ENCODE peak calls at places on chromosomes 2 and 18, in nine cellular contexts. T is BE2C, R is IMR-90, X is GM13976, N is stomach, E is testis, K is AG04450, J is hepatocyte, V is tibial artery. F is an unnamed sample.

GRCh38 chr18:6775702-6776101 is 46.2 kb downstream of the ARHGAP28 start:
- DNase-seq in K (no peak), T (no peak), R (no peak), V (no peak), N (no peak), X (no peak), E (no peak), J (no peak), F (no peak)

GRCh38 chr2:56018202-56018601 is 94.6 kb upstream of the EFEMP1 start:
- DNase-seq in X (no peak), E (no peak), V (no peak), J (no peak), T (peak), R (no peak), N (no peak), K (no peak), F (no peak)

GRCh38 chr18:31301201-31301655 is 16.7 kb upstream of the DSG1 start:
- DNase-seq in J (peak), N (no peak), R (peak), E (no peak), T (no peak), V (no peak), K (no peak), X (no peak), F (no peak)

GRCh38 chr2:38263293-38263692 is 113.8 kb downstream of the ATL2 start:
- DNase-seq in N (no peak), R (no peak), E (no peak), V (no peak), X (no peak), J (no peak), T (no peak), K (no peak), F (no peak)

GRCh38 chr2:162177301-162177700 is 25.3 kb upstream of the GCG start:
- DNase-seq in E (no peak), R (no peak), V (no peak), X (no peak), J (no peak), T (no peak), K (no peak), N (no peak), F (no peak)

GRCh38 chr2:48131503-48132293 is 225.4 kb upstream of the FBXO11 start:
- DNase-seq in N (no peak), E (no peak), R (peak), V (no peak), T (no peak), X (no peak), K (no peak), J (peak), F (no peak)

GRCh38 chr2:80340022-80340421 is 35.5 kb upstream of the LRRTM1 start:
- DNase-seq in K (no peak), X (no peak), R (no peak), E (no peak), J (no peak), T (no peak), V (no peak), N (no peak), F (no peak)

GRCh38 chr18:13494879-13495465 is 231.4 kb downstream of the FAM210A start:
- DNase-seq in K (no peak), T (no peak), R (no peak), V (no peak), N (no peak), X (no peak), J (no peak), E (no peak), F (no peak)

GRCh38 chr2:190431907-190432306 is 23.8 kb downstream of the MFSD6 start:
- DNase-seq in X (no peak), V (no peak), J (no peak), N (no peak), E (no peak), R (peak), T (no peak), K (no peak), F (no peak)

GRCh38 chr2:207330912-207331311 is 165.2 kb upstream of the KLF7 start:
- DNase-seq in X (no peak), J (peak), K (peak), E (no peak), V (peak), N (peak), R (peak), T (peak), F (no peak)

GRCh38 chr2:191690327-191690726 is 12.4 kb downstream of the NABP1 start:
- DNase-seq in J (no peak), R (no peak), E (no peak), V (no peak), K (no peak), T (no peak), N (no peak), X (no peak), F (no peak)

GRCh38 chr2:45024600-45025291 is 15.5 kb upstream of the SIX2 start:
- DNase-seq in E (no peak), R (peak), J (peak), V (peak), X (no peak), N (no peak), T (no peak), K (peak), F (no peak)

GRCh38 chr2:127106998-127107621 is at the start of gene BIN1:
- DNase-seq in T (peak), K (peak), R (peak), N (peak), E (peak), V (peak), X (peak), J (peak), F (peak)

GRCh38 chr2:201182650-201183372 is at the start of gene CASP10:
- DNase-seq in V (no peak), E (no peak), T (no peak), K (no peak), J (peak), R (peak), X (peak), N (peak), F (no peak)

GRCh38 chr18:6044773-6045172 is 149.5 kb upstream of the TMEM200C start:
- DNase-seq in E (no peak), X (no peak), K (no peak), R (peak), N (no peak), J (no peak), V (no peak), T (no peak), F (no peak)

GRCh38 chr2:207768168-207768890 is 1.4 kb downstream of the FZD5 start:
- DNase-seq in V (peak), J (peak), N (peak), E (peak), R (no peak), K (no peak), X (peak), T (peak), F (peak)

GRCh38 chr18:41170346-41170745 is 784.7 kb upstream of the PIK3C3 start:
- DNase-seq in K (no peak), X (no peak), V (no peak), T (no peak), R (peak), N (no peak), J (no peak), E (no peak), F (no peak)

GRCh38 chr2:226017107-226017506 is 617.6 kb downstream of the NYAP2 start:
- DNase-seq in J (no peak), R (no peak), T (no peak), N (no peak), E (no peak), X (no peak), K (no peak), V (no peak), F (no peak)

GRCh38 chr2:152924219-152924618 is 205.8 kb downstream of the ARL6IP6 start:
- DNase-seq in J (no peak), T (no peak), V (no peak), R (no peak), K (no peak), X (no peak), N (no peak), E (no peak), F (no peak)

GRCh38 chr2:182481676-182482075 is 54.8 kb upstream of the PDE1A start:
- DNase-seq in N (no peak), K (no peak), T (no peak), J (no peak), X (no peak), E (no peak), V (no peak), R (no peak), F (no peak)

GRCh38 chr2:182477774-182478173 is 50.9 kb upstream of the PDE1A start:
- DNase-seq in R (no peak), V (no peak), T (no peak), J (no peak), E (no peak), N (no peak), K (no peak), X (no peak), F (no peak)

DNA sequence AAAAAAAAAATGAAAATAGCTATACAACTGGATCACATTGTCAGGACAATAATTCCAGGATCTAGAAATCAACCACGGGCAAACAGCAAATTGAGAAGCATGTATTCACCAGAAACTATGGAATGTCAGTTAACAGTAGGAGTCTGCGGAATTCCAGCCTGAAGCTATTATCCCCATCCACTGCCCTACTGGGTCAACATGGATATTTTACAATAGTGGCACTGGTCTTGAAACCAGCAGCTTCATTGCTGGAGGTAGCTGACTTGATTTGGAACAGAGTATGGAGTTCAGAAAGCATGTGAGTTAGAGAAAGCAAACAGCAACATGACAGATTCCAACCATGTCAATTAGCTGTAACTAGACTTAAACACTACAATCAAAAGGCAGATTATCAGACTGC is 55.7 kb upstream of the PDE1A start:
- DNase-seq in K (no peak), J (no peak), E (no peak), V (no peak), X (no peak), N (no peak), R (no peak), T (no peak), F (no peak)
- TF ChIP-seq CTCF in K (no peak), J (no peak), E (no peak), V (no peak), X (no peak), N (no peak), R (no peak), T (no peak), F (no peak)

GRCh38 chr2:199685669-199686068 is 165.3 kb downstream of the FTCDNL1 start:
- DNase-seq in K (no peak), E (no peak), R (no peak), V (no peak), T (no peak), N (no peak), J (no peak), X (no peak), F (no peak)

GRCh38 chr2:199680482-199680881 is 170.5 kb downstream of the FTCDNL1 start:
- DNase-seq in N (no peak), J (no peak), T (no peak), R (no peak), V (no peak), K (no peak), X (no peak), E (no peak), F (no peak)

GRCh38 chr2:199684832-199685231 is 166.2 kb downstream of the FTCDNL1 start:
- DNase-seq in N (no peak), R (no peak), V (no peak), X (no peak), T (no peak), K (no peak), J (no peak), E (no peak), F (no peak)

GRCh38 chr2:199684168-199684567 is 166.8 kb downstream of the FTCDNL1 start:
- DNase-seq in K (no peak), E (no peak), X (no peak), T (no peak), N (no peak), J (no peak), R (no peak), V (no peak), F (no peak)

DNA sequence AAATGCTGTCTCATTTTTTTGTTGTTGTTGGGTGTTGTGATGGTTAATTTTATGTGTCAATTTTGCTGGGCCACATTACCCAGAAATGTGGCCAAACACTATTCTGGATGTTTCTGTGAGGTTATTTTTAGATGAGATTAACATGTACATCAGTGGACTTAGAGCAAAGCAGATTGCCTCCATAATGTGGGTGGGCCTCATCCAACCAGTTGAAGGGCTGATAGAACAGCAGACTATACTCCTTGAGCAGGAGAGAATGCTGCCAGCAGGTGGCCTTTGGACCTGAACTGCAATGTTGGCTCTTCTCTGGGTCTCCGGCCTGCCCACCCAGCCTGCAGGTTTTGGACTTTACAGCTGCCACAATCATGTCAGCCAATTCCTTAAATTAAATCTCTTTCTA is 169.0 kb downstream of the FTCDNL1 start:
- DNase-seq in J (no peak), K (no peak), V (no peak), R (no peak), X (no peak), T (no peak), N (no peak), E (no peak), F (no peak)
- TF ChIP-seq CTCF in J (no peak), K (no peak), V (no peak), R (no peak), X (no peak), T (peak), N (no peak), E (no peak), F (no peak)

GRCh38 chr2:3578987-3579386 is 3.9 kb downstream of the RPS7 start:
- DNase-seq in N (no peak), E (no peak), R (no peak), X (no peak), K (no peak), J (no peak), T (no peak), V (no peak), F (no peak)
- TF ChIP-seq CTCF in N (no peak), E (no peak), R (no peak), X (no peak), K (no peak), J (no peak), T (no peak), V (no peak), F (no peak)

DNA sequence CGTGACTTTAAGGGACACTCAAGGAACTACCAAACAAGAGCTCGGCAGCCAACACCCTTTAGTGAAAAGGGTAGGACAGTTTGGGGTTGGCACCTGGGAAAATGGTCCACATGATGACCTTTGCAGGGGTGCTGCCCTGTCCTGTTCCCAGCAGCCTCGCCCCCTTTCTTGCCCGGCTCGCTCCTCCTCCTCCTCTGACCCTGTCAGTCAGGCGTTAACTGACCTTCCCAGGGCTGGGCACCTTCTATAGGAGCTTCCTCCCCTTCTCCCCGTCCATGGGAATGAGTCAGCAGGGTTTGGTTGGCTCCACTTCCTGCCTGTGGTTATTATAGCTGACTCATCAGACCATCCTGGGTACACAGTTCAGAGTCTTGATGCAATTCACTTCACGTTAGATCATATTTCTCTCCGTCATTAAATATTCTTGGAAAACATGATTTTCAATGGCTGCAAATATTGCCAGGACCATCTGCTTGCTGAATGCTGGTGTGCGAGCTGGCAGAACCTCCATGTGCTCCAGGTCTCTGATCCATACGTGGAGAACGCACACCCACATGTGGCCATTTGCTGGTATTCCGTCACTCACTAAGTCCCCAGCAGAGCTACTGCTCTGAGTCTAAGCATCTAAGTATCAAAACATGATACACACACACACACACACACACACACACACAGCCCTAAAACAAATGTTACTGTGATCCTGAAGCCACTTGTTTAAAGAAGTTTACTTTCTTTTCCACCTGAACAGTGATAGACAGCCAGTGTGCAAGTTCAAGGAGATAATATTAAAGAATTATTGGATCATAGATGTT is 185.0 kb downstream of the ANAPC1 start:
- DNase-seq in R (peak), N (peak), T (peak), E (peak), J (peak), V (peak), K (peak), X (no peak), F (no peak)
- TF ChIP-seq CTCF in R (peak), N (no peak), T (peak), E (no peak), J (peak), V (no peak), K (peak), X (peak), F (no peak)

DNA sequence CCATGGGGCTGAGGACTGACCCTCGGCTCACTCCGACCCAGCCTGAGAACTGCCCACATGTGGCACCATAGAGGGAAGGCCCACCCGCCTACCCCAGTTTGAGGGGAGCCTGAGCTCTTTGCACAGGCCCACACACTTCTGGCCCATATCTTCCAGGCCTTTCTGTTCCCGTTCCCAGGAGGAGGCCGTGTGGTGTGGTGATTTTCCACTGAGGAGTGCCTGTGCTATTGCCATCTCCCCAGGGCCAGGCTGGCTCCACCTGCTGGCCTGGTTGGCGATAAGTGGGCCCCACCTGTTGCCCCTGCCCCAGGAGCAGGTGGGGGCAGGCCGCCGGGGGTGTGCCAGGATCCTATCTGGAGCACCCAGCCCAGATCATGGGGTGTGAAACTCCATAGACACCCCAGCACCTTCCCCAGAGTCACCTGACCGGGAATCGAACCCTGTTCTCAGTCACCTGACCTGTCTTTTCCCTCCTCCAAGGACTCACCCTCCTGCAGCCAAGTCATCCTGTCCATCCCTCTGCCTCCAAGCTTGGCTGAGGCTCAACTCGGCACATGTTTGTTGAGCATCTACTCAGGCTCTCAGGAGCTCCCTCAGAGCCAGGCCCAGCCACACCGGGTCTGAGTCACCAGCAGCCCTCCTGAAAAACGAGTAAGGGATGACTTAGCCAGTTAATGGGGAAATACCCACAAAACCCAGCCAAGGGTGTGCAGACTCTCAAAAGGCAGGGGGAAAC is 120.1 kb downstream of the CYP26B1 start:
- DNase-seq in N (peak), X (no peak), K (no peak), V (peak), J (no peak), T (no peak), R (no peak), E (no peak), F (no peak)
- TF ChIP-seq CTCF in N (no peak), X (no peak), K (no peak), V (no peak), J (no peak), T (no peak), R (no peak), E (no peak), F (no peak)

GRCh38 chr2:49254401-49254800 is 100.1 kb upstream of the FSHR start:
- DNase-seq in N (no peak), V (no peak), J (no peak), R (no peak), X (no peak), E (no peak), K (no peak), T (no peak), F (no peak)

GRCh38 chr2:49259926-49260325 is 105.6 kb upstream of the FSHR start:
- DNase-seq in R (no peak), V (no peak), T (no peak), E (no peak), X (no peak), K (no peak), J (no peak), N (no peak), F (no peak)

GRCh38 chr2:49251251-49251650 is 96.9 kb upstream of the FSHR start:
- DNase-seq in K (no peak), X (no peak), T (no peak), E (no peak), N (no peak), J (no peak), R (no peak), V (no peak), F (no peak)

GRCh38 chr2:49251766-49252165 is 97.5 kb upstream of the FSHR start:
- DNase-seq in X (no peak), N (no peak), E (no peak), J (no peak), V (no peak), R (peak), T (no peak), K (peak), F (no peak)

DNA sequence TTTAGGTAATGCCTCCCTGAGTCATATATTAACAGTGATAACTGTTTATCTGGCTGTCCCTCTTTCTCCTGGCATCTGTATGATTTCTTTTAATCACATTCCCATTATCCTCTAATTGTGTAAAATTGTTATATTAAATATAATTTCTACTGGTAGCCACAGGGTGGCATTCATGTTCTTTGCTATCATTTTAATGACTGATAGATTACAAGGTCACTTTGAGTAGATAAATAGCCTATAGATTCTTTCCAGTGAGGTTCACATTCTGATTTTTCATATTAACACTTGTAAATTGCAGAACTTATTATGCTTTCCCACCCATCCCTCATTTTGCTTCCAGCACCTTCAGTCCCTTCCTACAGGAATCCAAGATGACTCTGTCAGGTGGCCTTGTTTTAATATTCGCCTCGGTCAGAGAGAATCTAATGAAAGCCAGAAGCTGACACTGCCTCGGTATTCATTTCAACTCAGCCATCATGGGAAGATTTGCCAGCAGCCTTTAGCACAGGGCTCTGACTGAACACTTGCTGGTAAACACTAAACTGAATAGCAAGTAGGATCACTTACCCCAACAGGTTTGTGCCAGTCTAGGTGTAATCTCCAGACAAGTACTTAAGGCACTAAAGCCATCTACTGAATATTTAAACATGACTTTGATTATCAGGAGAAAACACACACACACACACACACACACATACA is 101.2 kb upstream of the FSHR start:
- DNase-seq in K (no peak), J (peak), V (no peak), T (peak), R (no peak), N (no peak), E (no peak), X (no peak), F (no peak)
- TF ChIP-seq CTCF in K (peak), J (peak), V (no peak), T (peak), R (peak), N (no peak), E (peak), X (no peak), F (no peak)

F was measured in nephron progenitor cell.